ENCODE peak calls at places on chromosome 7, in four cellular contexts. One of them, this sample, is unnamed.
A peak's percentile ranks its signal among the peaks of the same experiment; 100 is the strongest.

GRCh38 chr7:85554294-85554877 is 367.5 kb upstream of the SEMA3D start:
- DNase-seq in IMR-90: peak; percentile 82
- DNase-seq in mesendoderm: peak; percentile 67
- DNase-seq in H1: no peak
- DNase-seq in this sample: no peak

GRCh38 chr7:71290382-71290781 is 158.4 kb downstream of the GALNT17 start:
- DNase-seq in IMR-90: no peak
- DNase-seq in mesendoderm: no peak
- DNase-seq in H1: no peak
- DNase-seq in this sample: no peak

GRCh38 chr7:151451626-151452025 is 11.7 kb upstream of the CRYGN start:
- DNase-seq in IMR-90: no peak
- DNase-seq in mesendoderm: no peak
- DNase-seq in H1: no peak
- DNase-seq in this sample: peak; percentile 24

GRCh38 chr7:95199779-95200558 is 124.4 kb downstream of the PON1 start:
- DNase-seq in IMR-90: peak; percentile 33
- DNase-seq in mesendoderm: peak; percentile 67
- DNase-seq in H1: no peak
- DNase-seq in this sample: no peak

GRCh38 chr7:97187067-97187466 is 69.6 kb downstream of the SDHAF3 start:
- DNase-seq in IMR-90: peak; percentile 61
- DNase-seq in mesendoderm: no peak
- DNase-seq in H1: no peak
- DNase-seq in this sample: no peak

GRCh38 chr7:2220954-2221353 is 11.8 kb downstream of the MAD1L1 start:
- DNase-seq in IMR-90: no peak
- DNase-seq in mesendoderm: no peak
- DNase-seq in H1: no peak
- DNase-seq in this sample: no peak

GRCh38 chr7:128899392-128899791 is 11.1 kb downstream of the KCP start:
- DNase-seq in IMR-90: no peak
- DNase-seq in mesendoderm: peak; percentile 40
- DNase-seq in H1: no peak
- DNase-seq in this sample: no peak

GRCh38 chr7:137985253-137985896 is 16.5 kb downstream of the CREB3L2 start:
- DNase-seq in IMR-90: peak; percentile 52
- DNase-seq in mesendoderm: no peak
- DNase-seq in H1: no peak
- DNase-seq in this sample: no peak

GRCh38 chr7:51286392-51286791 is 30.2 kb downstream of the COBL start:
- DNase-seq in IMR-90: no peak
- DNase-seq in mesendoderm: no peak
- DNase-seq in H1: no peak
- DNase-seq in this sample: no peak

GRCh38 chr7:4162845-4163564 is 519.1 kb upstream of the FOXK1 start:
- DNase-seq in IMR-90: no peak
- DNase-seq in mesendoderm: no peak
- DNase-seq in H1: no peak
- DNase-seq in this sample: no peak

GRCh38 chr7:117808910-117809705 is 64.1 kb downstream of the CTTNBP2 start:
- DNase-seq in IMR-90: peak; percentile 51
- DNase-seq in mesendoderm: no peak
- DNase-seq in H1: no peak
- DNase-seq in this sample: no peak

GRCh38 chr7:134632937-134633540 is 13.6 kb upstream of the BPGM start:
- DNase-seq in IMR-90: peak; percentile 69
- DNase-seq in mesendoderm: peak; percentile 66
- DNase-seq in H1: no peak
- DNase-seq in this sample: no peak

GRCh38 chr7:12281026-12281425 is 69.9 kb downstream of the TMEM106B start:
- DNase-seq in IMR-90: peak; percentile 5
- DNase-seq in mesendoderm: no peak
- DNase-seq in H1: no peak
- DNase-seq in this sample: no peak

GRCh38 chr7:149849174-149849573 is 11.0 kb downstream of the ZNF862 start:
- DNase-seq in IMR-90: no peak
- DNase-seq in mesendoderm: peak; percentile 46
- DNase-seq in H1: no peak
- DNase-seq in this sample: peak; percentile 47

GRCh38 chr7:117034851-117035462 is 81.7 kb downstream of the ST7 start:
- DNase-seq in IMR-90: peak; percentile 69
- DNase-seq in mesendoderm: no peak
- DNase-seq in H1: no peak
- DNase-seq in this sample: no peak

GRCh38 chr7:53050433-53050832 is 15.0 kb downstream of the POM121L12 start:
- DNase-seq in IMR-90: no peak
- DNase-seq in mesendoderm: no peak
- DNase-seq in H1: no peak
- DNase-seq in this sample: no peak

GRCh38 chr7:74288034-74288881 is 949 bp upstream of the CLIP2 start:
- DNase-seq in IMR-90: no peak
- DNase-seq in mesendoderm: no peak
- DNase-seq in H1: no peak
- DNase-seq in this sample: no peak

GRCh38 chr7:158549176-158549833 is 38.3 kb downstream of the PTPRN2 start:
- DNase-seq in IMR-90: no peak
- DNase-seq in mesendoderm: peak; percentile 32
- DNase-seq in H1: no peak
- DNase-seq in this sample: peak; percentile 72

GRCh38 chr7:137715546-137715945 is 131.2 kb downstream of the DGKI start:
- DNase-seq in IMR-90: peak; percentile 36
- DNase-seq in mesendoderm: no peak
- DNase-seq in H1: no peak
- DNase-seq in this sample: no peak

GRCh38 chr7:150379590-150380379 is 655 bp downstream of the ZNF775 start:
- DNase-seq in IMR-90: no peak
- DNase-seq in mesendoderm: no peak
- DNase-seq in H1: no peak
- DNase-seq in this sample: no peak

DNA sequence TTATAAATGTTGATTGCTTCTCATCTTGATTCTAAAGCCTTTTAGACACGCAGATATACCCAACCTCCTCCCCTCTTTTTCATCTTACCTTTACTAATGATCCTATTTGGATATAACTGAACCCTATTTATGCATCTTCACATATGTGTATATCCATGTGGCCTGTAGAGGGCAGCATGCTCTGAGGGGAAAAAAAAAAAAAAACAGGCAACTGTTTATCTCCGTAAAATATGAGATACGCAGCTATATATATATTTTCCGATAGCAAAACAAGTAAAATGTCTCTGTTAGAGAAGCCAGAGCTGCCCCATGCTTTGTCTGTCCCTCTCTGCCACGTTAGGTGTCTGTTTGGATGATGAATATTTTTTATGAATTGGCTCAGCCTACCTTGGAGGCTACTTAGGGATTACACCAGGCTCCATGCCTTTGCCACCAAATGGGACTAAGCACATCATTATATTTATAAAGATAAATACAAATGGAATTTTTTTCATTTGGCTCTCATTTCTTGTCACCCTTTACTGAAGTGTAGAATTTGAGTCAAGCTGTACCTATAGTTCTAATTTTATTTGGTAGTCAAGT is 174.8 kb upstream of the FZD1 start:
- DNase-seq in IMR-90: peak; percentile 48
- DNase-seq in mesendoderm: peak; percentile 27
- DNase-seq in H1: no peak
- DNase-seq in this sample: no peak
- H3K56ac ChIP-seq in IMR-90: no peak overlapping the region
- H3K56ac ChIP-seq in mesendoderm: no peak overlapping the region
- H3K56ac ChIP-seq in H1: no peak overlapping the region
- H3K56ac ChIP-seq in this sample: no peak overlapping the region

GRCh38 chr7:120079704-120080103 is 193.3 kb upstream of the KCND2 start:
- DNase-seq in IMR-90: no peak
- DNase-seq in mesendoderm: no peak
- DNase-seq in H1: no peak
- DNase-seq in this sample: no peak

GRCh38 chr7:120079022-120079421 is 194.0 kb upstream of the KCND2 start:
- DNase-seq in IMR-90: no peak
- DNase-seq in mesendoderm: no peak
- DNase-seq in H1: no peak
- DNase-seq in this sample: no peak

GRCh38 chr7:120077777-120078176 is 195.2 kb upstream of the KCND2 start:
- DNase-seq in IMR-90: no peak
- DNase-seq in mesendoderm: no peak
- DNase-seq in H1: no peak
- DNase-seq in this sample: no peak
- H3K56ac ChIP-seq in IMR-90: no peak overlapping the region
- H3K56ac ChIP-seq in mesendoderm: no peak overlapping the region
- H3K56ac ChIP-seq in H1: no peak overlapping the region
- H3K56ac ChIP-seq in this sample: no peak overlapping the region

GRCh38 chr7:107133396-107133795 is 35.4 kb upstream of the HBP1 start:
- DNase-seq in IMR-90: no peak
- DNase-seq in mesendoderm: no peak
- DNase-seq in H1: no peak
- DNase-seq in this sample: no peak

DNA sequence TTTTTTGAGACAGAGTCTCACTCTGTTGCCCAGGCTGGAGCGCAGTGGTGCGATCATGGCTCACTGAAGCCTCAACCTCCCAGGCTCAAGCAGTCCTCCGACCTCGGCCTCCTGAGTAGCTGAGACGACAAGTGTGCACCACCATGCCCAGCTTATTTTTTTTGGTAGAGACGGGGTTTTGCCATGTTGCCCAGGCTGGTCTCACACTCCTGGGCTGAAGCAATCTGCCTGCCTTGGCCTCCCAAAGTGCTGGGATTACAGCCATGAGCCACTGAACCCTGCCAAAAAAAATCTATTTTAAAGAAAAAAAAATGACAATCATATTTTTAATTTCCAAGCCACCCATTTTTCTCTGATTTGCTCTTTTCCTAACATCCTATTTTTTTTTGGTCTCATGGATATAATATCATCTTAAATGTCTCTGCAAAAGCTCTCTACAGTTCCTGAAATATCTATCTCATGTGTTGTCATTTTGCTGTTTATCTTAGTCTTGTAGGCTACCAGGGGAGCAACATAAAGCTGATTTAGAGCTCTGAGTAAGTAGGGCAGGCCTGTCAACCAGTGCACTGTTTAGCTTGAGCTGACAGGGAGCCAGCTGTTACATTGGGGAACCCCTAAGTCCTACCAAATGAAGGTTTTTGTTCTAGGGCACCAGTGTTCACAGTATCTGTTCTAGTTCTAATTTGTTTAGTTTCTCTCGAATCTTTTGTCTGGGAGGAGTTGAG is 29.9 kb upstream of the HBP1 start:
- DNase-seq in IMR-90: peak; percentile 78
- DNase-seq in mesendoderm: no peak
- DNase-seq in H1: no peak
- DNase-seq in this sample: no peak
- H3K56ac ChIP-seq in IMR-90: no peak overlapping the region
- H3K56ac ChIP-seq in mesendoderm: no peak overlapping the region
- H3K56ac ChIP-seq in H1: no peak overlapping the region
- H3K56ac ChIP-seq in this sample: no peak overlapping the region

GRCh38 chr7:37009282-37009681 is 285.0 kb upstream of the AOAH start:
- DNase-seq in IMR-90: no peak
- DNase-seq in mesendoderm: no peak
- DNase-seq in H1: no peak
- DNase-seq in this sample: no peak

GRCh38 chr7:37006764-37007163 is 282.5 kb upstream of the AOAH start:
- DNase-seq in IMR-90: no peak
- DNase-seq in mesendoderm: no peak
- DNase-seq in H1: no peak
- DNase-seq in this sample: no peak

GRCh38 chr7:37011151-37011890 is 287.0 kb upstream of the AOAH start:
- DNase-seq in IMR-90: no peak
- DNase-seq in mesendoderm: no peak
- DNase-seq in H1: no peak
- DNase-seq in this sample: no peak

GRCh38 chr7:37007319-37007718 is 283.0 kb upstream of the AOAH start:
- DNase-seq in IMR-90: no peak
- DNase-seq in mesendoderm: no peak
- DNase-seq in H1: no peak
- DNase-seq in this sample: no peak

GRCh38 chr7:37007731-37008130 is 283.4 kb upstream of the AOAH start:
- DNase-seq in IMR-90: no peak
- DNase-seq in mesendoderm: no peak
- DNase-seq in H1: no peak
- DNase-seq in this sample: no peak
- H3K56ac ChIP-seq in IMR-90: no peak overlapping the region
- H3K56ac ChIP-seq in mesendoderm: no peak overlapping the region
- H3K56ac ChIP-seq in H1: no peak overlapping the region
- H3K56ac ChIP-seq in this sample: no peak overlapping the region

GRCh38 chr7:711967-712600 is 14.4 kb upstream of the DNAAF5 start:
- DNase-seq in IMR-90: no peak
- DNase-seq in mesendoderm: no peak
- DNase-seq in H1: no peak
- DNase-seq in this sample: no peak

GRCh38 chr7:712601-713457 is 13.7 kb upstream of the DNAAF5 start:
- DNase-seq in IMR-90: no peak
- DNase-seq in mesendoderm: no peak
- DNase-seq in H1: no peak
- DNase-seq in this sample: no peak

GRCh38 chr7:711093-711966 is 15.2 kb upstream of the DNAAF5 start:
- DNase-seq in IMR-90: no peak
- DNase-seq in mesendoderm: no peak
- DNase-seq in H1: no peak
- DNase-seq in this sample: no peak

GRCh38 chr7:707296-708000 is 19.1 kb upstream of the DNAAF5 start:
- DNase-seq in IMR-90: no peak
- DNase-seq in mesendoderm: no peak
- DNase-seq in H1: no peak
- DNase-seq in this sample: no peak

DNA sequence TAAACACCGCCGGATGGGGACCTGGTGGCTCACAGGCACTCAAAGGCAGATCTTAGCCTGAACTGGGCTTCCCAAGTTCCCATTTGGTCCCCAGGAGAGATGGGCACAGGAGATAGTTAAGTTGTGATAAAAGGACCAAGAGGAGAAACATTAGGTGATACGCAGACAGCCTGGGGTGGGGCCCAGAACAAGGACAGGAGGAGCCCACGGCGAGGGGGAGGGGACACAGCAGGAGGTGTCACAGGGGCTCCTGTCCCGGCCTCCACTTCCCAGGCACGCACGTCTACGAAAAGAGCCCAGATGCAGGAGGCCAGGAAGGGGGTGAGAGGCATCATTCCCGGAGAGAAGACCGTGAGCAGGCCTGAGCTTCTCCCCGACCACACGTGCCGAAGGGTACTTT is 16.3 kb upstream of the DNAAF5 start:
- DNase-seq in IMR-90: no peak
- DNase-seq in mesendoderm: no peak
- DNase-seq in H1: no peak
- DNase-seq in this sample: no peak
- H3K56ac ChIP-seq in IMR-90: no peak overlapping the region
- H3K56ac ChIP-seq in mesendoderm: no peak overlapping the region
- H3K56ac ChIP-seq in H1: no peak overlapping the region
- H3K56ac ChIP-seq in this sample: no peak overlapping the region